ENCODE peak calls at places on chromosomes 11 and 22, in six cellular contexts. G, V, L, X, S and N are unnamed samples.
A peak's percentile ranks its signal among the peaks of the same experiment; 100 is the strongest.

GRCh38 chr11:19673924-19674390 is 38.7 kb upstream of the NAV2 start:
- DNase-seq in G (no peak), V (peak; percentile 33), L (no peak), X (no peak), S (no peak), N (no peak)

GRCh38 chr11:28760676-28761390 is 652.6 kb downstream of the METTL15 start:
- DNase-seq in G (no peak), V (peak; percentile 69), L (no peak), X (peak; percentile 58), S (no peak), N (no peak)

GRCh38 chr22:50673231-50674126 is 856 bp downstream of the SHANK3 start:
- DNase-seq in G (no peak), V (no peak), L (no peak), X (no peak), S (no peak), N (no peak)

GRCh38 chr11:1442163-1442562 is 44.4 kb downstream of the MOB2 start:
- DNase-seq in G (no peak), V (no peak), L (no peak), X (no peak), S (no peak), N (no peak)

GRCh38 chr22:28247667-28248363 is 328.8 kb upstream of the PITPNB start:
- DNase-seq in G (no peak), V (no peak), L (no peak), X (no peak), S (no peak), N (no peak)

GRCh38 chr11:101478587-101479375 is 105.0 kb downstream of the TRPC6 start:
- DNase-seq in G (no peak), V (no peak), L (no peak), X (no peak), S (no peak), N (no peak)

GRCh38 chr11:124886978-124887666 is 10.5 kb downstream of the ROBO4 start:
- DNase-seq in G (no peak), V (no peak), L (no peak), X (no peak), S (no peak), N (no peak)

GRCh38 chr11:125295922-125296321 is 131.4 kb downstream of the PKNOX2 start:
- DNase-seq in G (no peak), V (no peak), L (no peak), X (no peak), S (no peak), N (no peak)